ENCODE peak calls at places on chromosomes 11 and 22, in five cellular contexts. A, E, U, Y and K are unnamed samples.
A peak's percentile ranks its signal among the peaks of the same experiment; 100 is the strongest.

GRCh38 chr22:47632646-47633045 is 870.2 kb downstream of the TBC1D22A start:
- DNase-seq in A (no peak), E (no peak), U (no peak), Y (no peak), K (no peak)

GRCh38 chr11:131223198-131223975 is 147.0 kb upstream of the NTM start:
- DNase-seq in A (no peak), E (no peak), U (no peak), Y (no peak), K (no peak)

GRCh38 chr11:70738661-70739060 is 340.3 kb downstream of the CTTN start:
- DNase-seq in A (no peak), E (no peak), U (no peak), Y (no peak), K (no peak)

GRCh38 chr11:405976-406795 is 8.6 kb downstream of the SIGIRR start:
- DNase-seq in A (no peak), E (no peak), U (no peak), Y (no peak), K (no peak)

GRCh38 chr22:22049684-22050083 is 67.1 kb upstream of the TOP3B start:
- DNase-seq in A (no peak), E (no peak), U (no peak), Y (no peak), K (no peak)

GRCh38 chr11:45144126-45145082 is 2.0 kb upstream of the PRDM11 start:
- DNase-seq in A (no peak), E (no peak), U (no peak), Y (no peak), K (no peak)

GRCh38 chr11:43937434-43938411 is 4.7 kb upstream of the C11orf96 start:
- DNase-seq in A (peak; percentile 77), E (no peak), U (no peak), Y (no peak), K (peak; percentile 72)

GRCh38 chr11:122234257-122234656 is 118.2 kb upstream of the BLID start:
- DNase-seq in A (no peak), E (no peak), U (no peak), Y (no peak), K (no peak)

GRCh38 chr11:614583-615452 is 932 bp downstream of the IRF7 start:
- DNase-seq in A (no peak), E (no peak), U (no peak), Y (no peak), K (no peak)

GRCh38 chr11:21260101-21260500 is 590.7 kb downstream of the NELL1 start:
- DNase-seq in A (no peak), E (no peak), U (no peak), Y (no peak), K (no peak)

GRCh38 chr11:1820463-1821325 is 14.1 kb upstream of the SYT8 start:
- DNase-seq in A (no peak), E (no peak), U (no peak), Y (no peak), K (no peak)

GRCh38 chr11:132200303-132200936 is 830.0 kb downstream of the NTM start:
- DNase-seq in A (no peak), E (no peak), U (no peak), Y (no peak), K (no peak)

GRCh38 chr11:99960536-99960935 is 726.6 kb upstream of the ARHGAP42 start:
- DNase-seq in A (no peak), E (no peak), U (no peak), Y (no peak), K (no peak)

GRCh38 chr22:39707816-39708215 is 137.3 kb downstream of the CACNA1I start:
- DNase-seq in A (no peak), E (no peak), U (no peak), Y (no peak), K (no peak)

GRCh38 chr11:12556788-12557384 is 117.3 kb upstream of the TEAD1 start:
- DNase-seq in A (peak; percentile 71), E (peak; percentile 86), U (no peak), Y (peak; percentile 28), K (peak; percentile 95)

GRCh38 chr11:93844568-93844967 is 5.8 kb downstream of the VSTM5 start:
- DNase-seq in A (no peak), E (no peak), U (no peak), Y (no peak), K (no peak)

GRCh38 chr22:24176630-24177029 is 4.7 kb upstream of the SUSD2 start:
- DNase-seq in A (no peak), E (no peak), U (no peak), Y (no peak), K (no peak)

GRCh38 chr11:95805869-95806268 is 15.6 kb downstream of the CEP57 start:
- DNase-seq in A (no peak), E (no peak), U (no peak), Y (no peak), K (no peak)

GRCh38 chr11:36373040-36374010 is 77.2 kb downstream of the PRR5L start:
- DNase-seq in A (no peak), E (no peak), U (no peak), Y (peak; percentile 98), K (peak; percentile 65)

GRCh38 chr11:31045335-31045734 is 324.2 kb downstream of the DCDC1 start:
- DNase-seq in A (no peak), E (peak; percentile 35), U (peak; percentile 9), Y (peak; percentile 73), K (no peak)

GRCh38 chr11:117730256-117730800 is 66.7 kb downstream of the DSCAML1 start:
- DNase-seq in A (no peak), E (no peak), U (no peak), Y (peak; percentile 75), K (no peak)

GRCh38 chr11:65817815-65818680 is 15.7 kb upstream of the SNX32 start:
- DNase-seq in A (peak; percentile 81), E (peak; percentile 94), U (peak; percentile 93), Y (peak; percentile 91), K (peak; percentile 88)

GRCh38 chr11:27192184-27192583 is 151.6 kb downstream of the BBOX1 start:
- DNase-seq in A (no peak), E (no peak), U (no peak), Y (no peak), K (no peak)

GRCh38 chr22:22410677-22411076 is 97.9 kb downstream of the ZNF280B start:
- DNase-seq in A (no peak), E (no peak), U (no peak), Y (no peak), K (no peak)

GRCh38 chr11:3163241-3163981 is 1.7 kb downstream of the OSBPL5 start:
- DNase-seq in A (no peak), E (no peak), U (no peak), Y (no peak), K (no peak)

GRCh38 chr11:15965562-15966250 is 390.6 kb downstream of the SOX6 start:
- DNase-seq in A (no peak), E (no peak), U (peak; percentile 48), Y (no peak), K (no peak)

GRCh38 chr11:108498046-108498815 is at the start of gene POGLUT3:
- DNase-seq in A (peak; percentile 35), E (peak; percentile 76), U (peak; percentile 68), Y (peak; percentile 86), K (peak; percentile 54)

GRCh38 chr11:46333129-46333947 is 13.9 kb upstream of the DGKZ start:
- DNase-seq in A (no peak), E (no peak), U (no peak), Y (peak; percentile 64), K (no peak)

GRCh38 chr22:49670610-49671330 is 156.9 kb downstream of the BRD1 start:
- DNase-seq in A (no peak), E (no peak), U (no peak), Y (no peak), K (no peak)

GRCh38 chr22:25704701-25705100 is 37.3 kb upstream of the MYO18B start:
- DNase-seq in A (no peak), E (no peak), U (peak; percentile 21), Y (no peak), K (no peak)

GRCh38 chr11:125990244-125990643 is 44.4 kb downstream of the VSIG10L2 start:
- DNase-seq in A (no peak), E (no peak), U (peak; percentile 21), Y (peak; percentile 88), K (peak; percentile 12)

GRCh38 chr22:42895087-42895486 is 38.0 kb upstream of the ARFGAP3 start:
- DNase-seq in A (no peak), E (no peak), U (peak; percentile 82), Y (peak; percentile 33), K (no peak)

GRCh38 chr22:24207264-24208011 is 26.2 kb downstream of the SUSD2 start:
- DNase-seq in A (no peak), E (no peak), U (no peak), Y (no peak), K (peak; percentile 51)

GRCh38 chr11:67288452-67289225 is 464 bp upstream of the ANKRD13D start:
- DNase-seq in A (peak; percentile 83), E (peak; percentile 94), U (peak; percentile 95), Y (peak; percentile 95), K (peak; percentile 95)
- TF ChIP-seq CTCF in A (peak; percentile 43), E (peak; percentile 34), U (peak; percentile 32), Y (peak; percentile 41), K (peak; percentile 41)

DNA sequence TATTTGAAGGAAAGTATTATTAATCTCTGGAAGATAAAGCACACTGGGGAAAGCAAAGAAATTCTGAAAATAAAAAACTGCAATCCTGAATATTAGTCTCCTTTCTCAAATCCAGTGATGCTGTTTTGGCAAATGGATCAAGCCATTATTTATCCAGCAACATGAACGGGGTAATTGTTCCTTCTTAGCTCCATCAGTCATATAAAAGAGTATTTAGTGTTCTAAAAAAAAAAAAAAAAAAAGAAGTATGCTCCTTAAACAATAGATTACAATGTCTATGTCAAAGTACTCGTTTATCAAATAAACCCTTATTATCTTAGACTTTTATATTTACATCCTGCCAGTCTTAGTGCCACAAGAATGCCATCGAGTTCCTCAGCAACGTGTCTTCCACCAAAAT is 1.3 kb downstream of the RDX start:
- DNase-seq in A (no peak), E (no peak), U (no peak), Y (no peak), K (no peak)
- H3K4me3 ChIP-seq in A (peak overlapping the region; percentile 67), E (peak overlapping the region; percentile 99), U (peak overlapping the region; percentile 94), Y (peak overlapping the region; percentile 86), K (peak overlapping the region; percentile 73)

GRCh38 chr11:69662021-69662698 is 13.0 kb downstream of the LTO1 start:
- DNase-seq in A (peak; percentile 55), E (no peak), U (no peak), Y (peak; percentile 62), K (no peak)
- TF ChIP-seq CTCF in A (no peak), E (peak; percentile 32), U (no peak), Y (peak; percentile 54), K (peak; percentile 15)

GRCh38 chr22:46055176-46055850 is 78.4 kb upstream of the WNT7B start:
- DNase-seq in A (no peak), E (no peak), U (no peak), Y (peak; percentile 28), K (no peak)
- H3K4me3 ChIP-seq in A (peak overlapping the region; percentile 61), E (no peak overlapping the region), U (no peak overlapping the region), Y (peak overlapping the region; percentile 38), K (peak overlapping the region; percentile 58)